ENCODE peak calls at places on chromosome 19, in four cellular contexts. X is HepG2, I is H1, L is K562. A is an unnamed sample.

GRCh38 chr19:46907880-46908279 is 47.1 kb downstream of the ARHGAP35 start:
- DNase-seq in X (no peak), I (no peak), L (no peak), A (no peak)

GRCh38 chr19:1782501-1782900 is 29.2 kb downstream of the ONECUT3 start:
- DNase-seq in X (no peak), I (no peak), L (no peak), A (no peak)

GRCh38 chr19:5665781-5666513 is 14.4 kb downstream of the MICOS13 start:
- DNase-seq in X (peak), I (no peak), L (no peak), A (no peak)

GRCh38 chr19:36081385-36081784 is 26.7 kb downstream of the WDR62 start:
- DNase-seq in X (no peak), I (no peak), L (no peak), A (no peak)

GRCh38 chr19:32387701-32388392 is 17.7 kb upstream of the DPY19L3 start:
- DNase-seq in X (no peak), I (no peak), L (no peak), A (no peak)

GRCh38 chr19:40442328-40443130 is 1.6 kb downstream of the SERTAD3 start:
- DNase-seq in X (no peak), I (no peak), L (no peak), A (no peak)

GRCh38 chr19:54190942-54191670 is at the start of gene TSEN34:
- DNase-seq in X (peak), I (peak), L (peak), A (peak)

GRCh38 chr19:14674764-14675163 is at the start of gene ADGRE3:
- DNase-seq in X (no peak), I (no peak), L (no peak), A (no peak)

GRCh38 chr19:3034845-3035541 is 5.9 kb upstream of the TLE2 start:
- DNase-seq in X (no peak), I (peak), L (no peak), A (no peak)

GRCh38 chr19:17797397-17798201 is 2.7 kb downstream of the B3GNT3 start:
- DNase-seq in X (peak), I (no peak), L (no peak), A (peak)

GRCh38 chr19:45099465-45100201 is 6.7 kb downstream of the PPP1R37 start:
- DNase-seq in X (peak), I (no peak), L (no peak), A (no peak)

GRCh38 chr19:42003506-42004294 is 9.7 kb upstream of the ATP1A3 start:
- DNase-seq in X (no peak), I (no peak), L (no peak), A (no peak)

GRCh38 chr19:54405628-54406027 is 9.6 kb upstream of the TTYH1 start:
- DNase-seq in X (no peak), I (no peak), L (no peak), A (no peak)

GRCh38 chr19:41792513-41793413 is 3.6 kb upstream of the CEACAM3 start:
- DNase-seq in X (peak), I (peak), L (peak), A (peak)

GRCh38 chr19:5459360-5459759 is 4.1 kb downstream of the ZNRF4 start:
- DNase-seq in X (no peak), I (no peak), L (no peak), A (no peak)

GRCh38 chr19:11418518-11419506 is at the start of gene RGL3:
- DNase-seq in X (no peak), I (peak), L (peak), A (no peak)

GRCh38 chr19:11534538-11534937 is 4.1 kb upstream of the CNN1 start:
- DNase-seq in X (no peak), I (no peak), L (no peak), A (no peak)

GRCh38 chr19:15257782-15258181 is 25.5 kb upstream of the EPHX3 start:
- DNase-seq in X (no peak), I (no peak), L (no peak), A (no peak)

GRCh38 chr19:55341191-55342043 is 1.7 kb downstream of the KMT5C start:
- DNase-seq in X (peak), I (peak), L (peak), A (peak)

GRCh38 chr19:12790628-12791344 is 500 bp upstream of the JUNB start:
- DNase-seq in X (no peak), I (no peak), L (no peak), A (no peak)

GRCh38 chr19:6425732-6426686 is 1.4 kb upstream of the KHSRP start:
- DNase-seq in X (peak), I (no peak), L (no peak), A (peak)

GRCh38 chr19:2607712-2608601 is 94.5 kb downstream of the GNG7 start:
- DNase-seq in X (no peak), I (no peak), L (no peak), A (no peak)

GRCh38 chr19:33795370-33796163 is 1.1 kb upstream of the KCTD15 start:
- DNase-seq in X (peak), I (peak), L (peak), A (no peak)
- TF ChIP-seq FOSL1 in X (no peak), I (no peak), L (peak), A (no peak)

GRCh38 chr19:49142866-49143335 is 12.3 kb downstream of the HRC start:
- DNase-seq in X (no peak), I (peak), L (peak), A (no peak)
- TF ChIP-seq POLR2AphosphoS5 in X (no peak), I (peak), L (no peak), A (no peak)

GRCh38 chr19:23241433-23241832 is 8.8 kb downstream of the ZNF724 start:
- DNase-seq in X (no peak), I (no peak), L (no peak), A (no peak)
- TF ChIP-seq FOSL1 in X (no peak), I (no peak), L (no peak), A (no peak)

GRCh38 chr19:703329-703650 is 5.4 kb upstream of the PALM start:
- DNase-seq in X (no peak), I (no peak), L (no peak), A (no peak)

GRCh38 chr19:709196-709964 is 645 bp downstream of the PALM start:
- DNase-seq in X (no peak), I (peak), L (no peak), A (no peak)

GRCh38 chr19:704447-704741 is 4.3 kb upstream of the PALM start:
- DNase-seq in X (no peak), I (no peak), L (no peak), A (no peak)

GRCh38 chr19:708154-709141 is at the start of gene PALM:
- DNase-seq in X (peak), I (peak), L (peak), A (no peak)

GRCh38 chr19:703651-704446 is 4.9 kb upstream of the PALM start:
- DNase-seq in X (peak), I (peak), L (peak), A (peak)
- TF ChIP-seq POLR2AphosphoS5 in X (peak), I (peak), L (peak), A (peak)

GRCh38 chr19:10086032-10086903 is at the start of gene SHFL:
- DNase-seq in X (peak), I (peak), L (peak), A (no peak)
- TF ChIP-seq FOSL1 in X (no peak), I (no peak), L (no peak), A (no peak)

A was measured in HCT116.